ENCODE peak calls at places on chromosomes 3 and 15, in seven cellular contexts. X is effector memory CD4-positive, alpha-beta T cell; S is endothelial cell of umbilical vein; Z is mammary epithelial cell; P is gastrocnemius medialis; W is naive thymus-derived CD4-positive, alpha-beta T cell; U is WERI-Rb-1. Y is an unnamed sample.
A peak's percentile ranks its signal among the peaks of the same experiment; 100 is the strongest.

GRCh38 chr15:83207622-83208356 is at the start of gene HDGFL3:
- DNase-seq in U (peak; percentile 77), Z (peak; percentile 57), W (peak; percentile 53), P (peak; percentile 31), X (no peak), S (peak; percentile 59), Y (no peak)

GRCh38 chr3:111884411-111885018 is 25.4 kb downstream of the PHLDB2 start:
- DNase-seq in U (no peak), W (no peak), P (no peak), Z (no peak), X (no peak), S (no peak), Y (no peak)

GRCh38 chr3:78497692-78498091 is 1270.1 kb downstream of the ROBO1 start:
- DNase-seq in Z (no peak), X (no peak), W (no peak), S (no peak), P (no peak), U (no peak), Y (no peak)

GRCh38 chr15:89243046-89243690 is 611 bp upstream of the FANCI start:
- DNase-seq in X (no peak), U (no peak), Z (no peak), S (no peak), P (peak; percentile 30), W (no peak), Y (no peak)

GRCh38 chr3:2356298-2356950 is 257.8 kb downstream of the CNTN4 start:
- DNase-seq in U (no peak), W (no peak), P (no peak), Z (no peak), X (no peak), S (no peak), Y (no peak)

GRCh38 chr15:28132524-28133275 is 33.6 kb upstream of the OCA2 start:
- DNase-seq in W (no peak), Z (no peak), P (no peak), S (peak; percentile 47), U (no peak), X (no peak), Y (no peak)

GRCh38 chr15:39934415-39935044 is 615 bp downstream of the EIF2AK4 start:
- DNase-seq in Z (peak; percentile 30), U (no peak), S (peak; percentile 47), P (no peak), X (no peak), W (no peak), Y (no peak)

GRCh38 chr3:143288944-143289343 is 169.4 kb downstream of the CHST2 start:
- DNase-seq in P (no peak), Z (no peak), S (no peak), U (no peak), X (no peak), W (no peak), Y (no peak)

GRCh38 chr15:95162967-95163531 is 931.7 kb downstream of the MCTP2 start:
- DNase-seq in Z (peak; percentile 94), U (no peak), W (no peak), X (no peak), P (peak; percentile 12), S (peak; percentile 47), Y (peak; percentile 80)

GRCh38 chr3:129616291-129616690 is 9.8 kb upstream of the PLXND1 start:
- DNase-seq in P (no peak), W (no peak), X (no peak), Z (no peak), S (no peak), U (no peak), Y (no peak)
- H3K27ac ChIP-seq in P (peak overlapping the region; percentile 76), W (no peak overlapping the region), X (no peak overlapping the region), Z (no peak overlapping the region), S (no peak overlapping the region), U (no peak overlapping the region), Y (no peak overlapping the region)

GRCh38 chr15:45167631-45168205 is 20.0 kb downstream of the SHF start:
- DNase-seq in S (no peak), X (no peak), P (no peak), Z (no peak), U (no peak), W (no peak), Y (no peak)
- H3K27ac ChIP-seq in S (no peak overlapping the region), X (peak overlapping the region; percentile 89), P (peak overlapping the region; percentile 91), Z (no peak overlapping the region), U (peak overlapping the region; percentile 96), W (peak overlapping the region; percentile 95), Y (peak overlapping the region; percentile 64)

GRCh38 chr3:132016061-132017041 is 18.5 kb downstream of the CPNE4 start:
- DNase-seq in Z (peak; percentile 35), S (no peak), U (no peak), X (no peak), W (no peak), P (no peak), Y (no peak)

GRCh38 chr3:132014105-132014504 is 20.7 kb downstream of the CPNE4 start:
- DNase-seq in U (no peak), Z (no peak), X (no peak), S (no peak), P (no peak), W (no peak), Y (no peak)

GRCh38 chr3:132020058-132020457 is 14.8 kb downstream of the CPNE4 start:
- DNase-seq in P (no peak), S (no peak), Z (no peak), X (no peak), W (no peak), U (no peak), Y (no peak)

GRCh38 chr3:132017137-132017536 is 17.7 kb downstream of the CPNE4 start:
- DNase-seq in Z (no peak), S (no peak), X (no peak), W (no peak), U (no peak), P (no peak), Y (no peak)
- H3K27ac ChIP-seq in Z (no peak overlapping the region), S (no peak overlapping the region), X (no peak overlapping the region), W (no peak overlapping the region), U (no peak overlapping the region), P (no peak overlapping the region), Y (no peak overlapping the region)

GRCh38 chr15:59892995-59893394 is 111.1 kb upstream of the FOXB1 start:
- DNase-seq in U (no peak), S (no peak), P (no peak), W (no peak), Z (peak; percentile 26), X (no peak), Y (no peak)
- H3K27ac ChIP-seq in U (no peak overlapping the region), S (no peak overlapping the region), P (no peak overlapping the region), W (no peak overlapping the region), Z (no peak overlapping the region), X (no peak overlapping the region), Y (no peak overlapping the region)